ENCODE peak calls at places on chromosomes 16 and 17, in six cellular contexts. One of them, this sample, is unnamed.

GRCh38 chr16:77585379-77585778 is 136.9 kb upstream of the NUDT7 start:
- DNase-seq in thoracic aorta: no peak
- DNase-seq in Panc1: no peak
- DNase-seq in prostate gland: no peak
- DNase-seq in keratinocyte: no peak
- DNase-seq in fibroblast of lung: peak
- DNase-seq in this sample: peak

GRCh38 chr17:38469875-38470274 is 41.6 kb downstream of the ARHGAP23 start:
- DNase-seq in thoracic aorta: no peak
- DNase-seq in Panc1: no peak
- DNase-seq in prostate gland: no peak
- DNase-seq in keratinocyte: no peak
- DNase-seq in fibroblast of lung: peak
- DNase-seq in this sample: peak

GRCh38 chr17:79814966-79815835 is 18.3 kb upstream of the CBX8 start:
- DNase-seq in thoracic aorta: no peak
- DNase-seq in Panc1: no peak
- DNase-seq in prostate gland: peak
- DNase-seq in keratinocyte: no peak
- DNase-seq in fibroblast of lung: no peak
- DNase-seq in this sample: no peak

GRCh38 chr17:56009795-56010715 is 143.2 kb upstream of the ANKFN1 start:
- DNase-seq in thoracic aorta: no peak
- DNase-seq in Panc1: no peak
- DNase-seq in prostate gland: no peak
- DNase-seq in keratinocyte: no peak
- DNase-seq in fibroblast of lung: no peak
- DNase-seq in this sample: no peak

GRCh38 chr16:50712568-50712914 is 19.1 kb downstream of the NOD2 start:
- DNase-seq in thoracic aorta: no peak
- DNase-seq in Panc1: no peak
- DNase-seq in prostate gland: no peak
- DNase-seq in keratinocyte: no peak
- DNase-seq in fibroblast of lung: no peak
- DNase-seq in this sample: no peak

GRCh38 chr17:79946352-79947231 is 89.1 kb downstream of the TBC1D16 start:
- DNase-seq in thoracic aorta: no peak
- DNase-seq in Panc1: no peak
- DNase-seq in prostate gland: no peak
- DNase-seq in keratinocyte: no peak
- DNase-seq in fibroblast of lung: no peak
- DNase-seq in this sample: no peak

GRCh38 chr17:27956601-27957445 is 63.7 kb upstream of the LYRM9 start:
- DNase-seq in thoracic aorta: no peak
- DNase-seq in Panc1: no peak
- DNase-seq in prostate gland: no peak
- DNase-seq in keratinocyte: no peak
- DNase-seq in fibroblast of lung: no peak
- DNase-seq in this sample: no peak

GRCh38 chr16:1037023-1037933 is 35.3 kb upstream of the SSTR5 start:
- DNase-seq in thoracic aorta: no peak
- DNase-seq in Panc1: no peak
- DNase-seq in prostate gland: no peak
- DNase-seq in keratinocyte: peak
- DNase-seq in fibroblast of lung: no peak
- DNase-seq in this sample: no peak

GRCh38 chr17:54307326-54307725 is 484.6 kb downstream of the KIF2B start:
- DNase-seq in thoracic aorta: no peak
- DNase-seq in Panc1: no peak
- DNase-seq in prostate gland: no peak
- DNase-seq in keratinocyte: no peak
- DNase-seq in fibroblast of lung: no peak
- DNase-seq in this sample: no peak

GRCh38 chr17:19327039-19327776 is 35.3 kb downstream of the B9D1 start:
- DNase-seq in thoracic aorta: no peak
- DNase-seq in Panc1: no peak
- DNase-seq in prostate gland: no peak
- DNase-seq in keratinocyte: peak
- DNase-seq in fibroblast of lung: peak
- DNase-seq in this sample: peak

GRCh38 chr16:56637814-56638750 is at the start of gene MT1A:
- DNase-seq in thoracic aorta: peak
- DNase-seq in Panc1: no peak
- DNase-seq in prostate gland: peak
- DNase-seq in keratinocyte: no peak
- DNase-seq in fibroblast of lung: peak
- DNase-seq in this sample: peak

GRCh38 chr16:11201498-11202259 is 54.3 kb downstream of the SOCS1 start:
- DNase-seq in thoracic aorta: no peak
- DNase-seq in Panc1: peak
- DNase-seq in prostate gland: no peak
- DNase-seq in keratinocyte: peak
- DNase-seq in fibroblast of lung: peak
- DNase-seq in this sample: peak

GRCh38 chr17:45651145-45651713 is 132.9 kb upstream of the CRHR1 start:
- DNase-seq in thoracic aorta: no peak
- DNase-seq in Panc1: no peak
- DNase-seq in prostate gland: no peak
- DNase-seq in keratinocyte: no peak
- DNase-seq in fibroblast of lung: no peak
- DNase-seq in this sample: no peak

GRCh38 chr16:1825864-1826690 is 548 bp downstream of the HAGH start:
- DNase-seq in thoracic aorta: no peak
- DNase-seq in Panc1: no peak
- DNase-seq in prostate gland: no peak
- DNase-seq in keratinocyte: no peak
- DNase-seq in fibroblast of lung: no peak
- DNase-seq in this sample: no peak

GRCh38 chr16:21599994-21600773 is 807 bp downstream of the METTL9 start:
- DNase-seq in thoracic aorta: no peak
- DNase-seq in Panc1: no peak
- DNase-seq in prostate gland: peak
- DNase-seq in keratinocyte: no peak
- DNase-seq in fibroblast of lung: peak
- DNase-seq in this sample: peak

GRCh38 chr17:45812102-45812501 is 28.0 kb downstream of the CRHR1 start:
- DNase-seq in thoracic aorta: no peak
- DNase-seq in Panc1: no peak
- DNase-seq in prostate gland: no peak
- DNase-seq in keratinocyte: no peak
- DNase-seq in fibroblast of lung: peak
- DNase-seq in this sample: peak

GRCh38 chr16:16071631-16072244 is 122.3 kb downstream of the ABCC1 start:
- DNase-seq in thoracic aorta: no peak
- DNase-seq in Panc1: no peak
- DNase-seq in prostate gland: no peak
- DNase-seq in keratinocyte: no peak
- DNase-seq in fibroblast of lung: peak
- DNase-seq in this sample: peak

GRCh38 chr17:82565551-82565950 is 46.0 kb downstream of the FOXK2 start:
- DNase-seq in thoracic aorta: no peak
- DNase-seq in Panc1: no peak
- DNase-seq in prostate gland: no peak
- DNase-seq in keratinocyte: no peak
- DNase-seq in fibroblast of lung: no peak
- DNase-seq in this sample: no peak

GRCh38 chr16:50153648-50154368 is 702 bp downstream of the TENT4B start:
- DNase-seq in thoracic aorta: no peak
- DNase-seq in Panc1: no peak
- DNase-seq in prostate gland: peak
- DNase-seq in keratinocyte: no peak
- DNase-seq in fibroblast of lung: no peak
- DNase-seq in this sample: no peak

GRCh38 chr17:35603674-35604073 is 16.6 kb downstream of the AP2B1 start:
- DNase-seq in thoracic aorta: no peak
- DNase-seq in Panc1: no peak
- DNase-seq in prostate gland: no peak
- DNase-seq in keratinocyte: no peak
- DNase-seq in fibroblast of lung: no peak
- DNase-seq in this sample: peak

GRCh38 chr17:53142890-53143289 is 679.8 kb upstream of the KIF2B start:
- DNase-seq in thoracic aorta: no peak
- DNase-seq in Panc1: no peak
- DNase-seq in prostate gland: no peak
- DNase-seq in keratinocyte: no peak
- DNase-seq in fibroblast of lung: peak
- DNase-seq in this sample: peak

GRCh38 chr17:18184143-18185007 is 747 bp downstream of the ALKBH5 start:
- DNase-seq in thoracic aorta: peak
- DNase-seq in Panc1: no peak
- DNase-seq in prostate gland: peak
- DNase-seq in keratinocyte: no peak
- DNase-seq in fibroblast of lung: peak
- DNase-seq in this sample: peak

GRCh38 chr17:77087650-77088454 is 52.9 kb upstream of the SEC14L1 start:
- DNase-seq in thoracic aorta: no peak
- DNase-seq in Panc1: no peak
- DNase-seq in prostate gland: no peak
- DNase-seq in keratinocyte: no peak
- DNase-seq in fibroblast of lung: no peak
- DNase-seq in this sample: no peak

DNA sequence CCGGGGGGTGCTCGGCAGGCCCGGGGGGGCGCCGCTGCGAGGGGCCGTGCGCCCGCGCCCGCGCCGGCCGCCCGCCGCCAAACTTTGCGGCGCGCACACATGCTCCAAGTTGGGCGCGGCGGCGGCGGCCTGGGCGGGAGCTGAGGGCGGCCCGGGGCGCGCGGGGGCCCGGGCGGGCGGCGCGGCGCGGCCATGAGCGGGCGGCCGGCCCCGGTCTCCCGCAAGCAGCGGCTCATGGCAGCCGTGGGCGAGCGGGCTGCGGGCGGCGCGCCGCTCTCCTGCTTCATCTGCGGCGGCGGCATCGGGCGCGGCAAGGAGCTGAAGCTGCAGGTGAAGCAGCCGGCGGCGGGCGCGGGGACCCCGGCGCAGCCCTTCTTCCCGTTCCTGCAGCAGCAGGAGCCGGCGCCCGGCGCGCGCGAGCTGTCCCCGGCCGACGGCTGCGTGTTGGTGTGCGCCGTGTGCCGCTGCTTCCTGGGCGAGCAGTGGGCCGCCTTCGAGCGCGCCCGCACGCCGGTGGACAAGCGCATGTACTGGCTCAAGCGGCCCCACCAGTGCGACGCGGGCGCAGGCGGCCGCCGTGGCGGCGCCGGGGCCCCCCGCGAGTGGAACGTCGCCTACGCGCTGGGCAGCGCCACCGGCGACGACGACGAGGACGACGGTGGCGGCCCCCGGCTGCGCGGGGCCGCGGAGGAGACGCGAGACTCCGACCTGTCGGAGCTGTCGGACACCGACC is 57.2 kb upstream of the CIBAR2 start:
- DNase-seq in thoracic aorta: no peak
- DNase-seq in Panc1: no peak
- DNase-seq in prostate gland: no peak
- DNase-seq in keratinocyte: no peak
- DNase-seq in fibroblast of lung: peak
- DNase-seq in this sample: no peak
- H3K4me3 ChIP-seq in thoracic aorta: peak
- H3K4me3 ChIP-seq in Panc1: peak
- H3K4me3 ChIP-seq in prostate gland: peak
- H3K4me3 ChIP-seq in keratinocyte: peak
- H3K4me3 ChIP-seq in fibroblast of lung: no peak
- H3K4me3 ChIP-seq in this sample: peak

GRCh38 chr17:6702567-6703215 is 10.5 kb downstream of the SLC13A5 start:
- DNase-seq in thoracic aorta: no peak
- DNase-seq in Panc1: no peak
- DNase-seq in prostate gland: no peak
- DNase-seq in keratinocyte: no peak
- DNase-seq in fibroblast of lung: no peak
- DNase-seq in this sample: no peak

GRCh38 chr17:6699997-6700947 is 12.9 kb downstream of the SLC13A5 start:
- DNase-seq in thoracic aorta: no peak
- DNase-seq in Panc1: no peak
- DNase-seq in prostate gland: no peak
- DNase-seq in keratinocyte: no peak
- DNase-seq in fibroblast of lung: no peak
- DNase-seq in this sample: no peak

GRCh38 chr17:6700948-6701307 is 12.2 kb downstream of the SLC13A5 start:
- DNase-seq in thoracic aorta: no peak
- DNase-seq in Panc1: no peak
- DNase-seq in prostate gland: no peak
- DNase-seq in keratinocyte: no peak
- DNase-seq in fibroblast of lung: no peak
- DNase-seq in this sample: no peak

GRCh38 chr17:6703751-6704150 is 9.4 kb downstream of the SLC13A5 start:
- DNase-seq in thoracic aorta: no peak
- DNase-seq in Panc1: no peak
- DNase-seq in prostate gland: no peak
- DNase-seq in keratinocyte: no peak
- DNase-seq in fibroblast of lung: no peak
- DNase-seq in this sample: no peak

DNA sequence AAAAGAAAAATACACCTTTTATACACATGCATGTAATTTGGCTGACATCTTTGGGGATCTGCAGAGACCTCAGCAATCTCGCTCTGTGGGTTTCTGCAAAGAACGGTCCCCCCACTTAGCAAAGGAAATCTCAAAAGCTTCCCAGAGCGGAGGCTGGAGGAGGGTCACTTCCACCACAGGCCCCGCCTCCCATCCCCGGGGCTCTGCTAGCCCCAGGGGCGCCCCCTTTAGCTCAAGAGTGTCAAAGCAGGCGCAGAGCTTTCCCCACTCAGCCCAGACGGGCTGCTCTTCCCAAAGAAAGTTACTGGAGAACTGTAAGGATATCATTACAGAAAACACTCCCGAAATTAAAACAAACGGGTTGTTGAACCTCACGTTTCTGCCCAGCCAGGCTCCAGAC is 11.4 kb downstream of the SLC13A5 start:
- DNase-seq in thoracic aorta: no peak
- DNase-seq in Panc1: no peak
- DNase-seq in prostate gland: no peak
- DNase-seq in keratinocyte: no peak
- DNase-seq in fibroblast of lung: no peak
- DNase-seq in this sample: no peak
- TF ChIP-seq CTCF in thoracic aorta: no peak
- TF ChIP-seq CTCF in Panc1: peak
- TF ChIP-seq CTCF in prostate gland: no peak
- TF ChIP-seq CTCF in keratinocyte: peak
- TF ChIP-seq CTCF in fibroblast of lung: no peak
- TF ChIP-seq CTCF in this sample: peak

GRCh38 chr16:25060920-25061319 is 45.8 kb upstream of the ARHGAP17 start:
- DNase-seq in thoracic aorta: no peak
- DNase-seq in Panc1: no peak
- DNase-seq in prostate gland: no peak
- DNase-seq in keratinocyte: no peak
- DNase-seq in fibroblast of lung: no peak
- DNase-seq in this sample: no peak
- H3K4me3 ChIP-seq in thoracic aorta: no peak
- H3K4me3 ChIP-seq in Panc1: no peak
- H3K4me3 ChIP-seq in prostate gland: no peak
- H3K4me3 ChIP-seq in keratinocyte: no peak
- H3K4me3 ChIP-seq in fibroblast of lung: no peak
- H3K4me3 ChIP-seq in this sample: no peak

DNA sequence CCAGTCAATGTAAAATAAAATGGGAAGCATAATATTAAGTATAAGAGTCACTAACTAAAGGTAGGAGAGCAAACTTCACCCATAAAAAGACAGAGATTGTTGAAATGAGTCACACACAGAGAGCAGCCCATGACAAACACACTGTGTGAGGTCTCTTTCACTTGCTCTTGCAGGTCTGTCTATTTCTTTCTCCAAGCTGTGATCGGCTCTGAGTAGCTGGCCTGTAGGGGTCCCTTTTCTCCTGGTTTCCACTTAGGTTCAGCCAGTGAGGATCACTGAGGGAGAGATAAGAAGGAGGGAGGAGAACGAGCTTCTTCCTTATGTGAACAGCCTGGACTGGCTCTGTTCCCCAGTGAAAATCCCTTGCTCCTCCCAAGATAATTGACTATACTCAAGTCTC is 133.7 kb upstream of the HS3ST3A1 start:
- DNase-seq in thoracic aorta: no peak
- DNase-seq in Panc1: no peak
- DNase-seq in prostate gland: no peak
- DNase-seq in keratinocyte: no peak
- DNase-seq in fibroblast of lung: no peak
- DNase-seq in this sample: no peak
- TF ChIP-seq CTCF in thoracic aorta: no peak
- TF ChIP-seq CTCF in Panc1: no peak
- TF ChIP-seq CTCF in prostate gland: no peak
- TF ChIP-seq CTCF in keratinocyte: no peak
- TF ChIP-seq CTCF in fibroblast of lung: no peak
- TF ChIP-seq CTCF in this sample: no peak